ENCODE peak calls at places on chromosomes 7 and 10, in nine cellular contexts. B is upper lobe of right lung; S is CD4-positive, alpha-beta T cell; C is small intestine; D is neural progenitor cell; F is CD4-positive, CD25-positive, alpha-beta regulatory T cell; O is mammary epithelial cell; H is cardiac muscle cell; E is OCI-LY7. A is an unnamed sample.

GRCh38 chr10:52952391-52953079 is 180.0 kb upstream of the MBL2 start:
- DNase-seq in H (peak; percentile 39), O (no peak), E (no peak), D (no peak), F (no peak), B (no peak), S (no peak), C (no peak), A (no peak)

GRCh38 chr10:2341298-2341697 is 604.0 kb upstream of the ADARB2 start:
- DNase-seq in H (no peak), B (no peak), D (peak; percentile 29), S (no peak), O (no peak), E (no peak), F (no peak), C (no peak), A (no peak)

GRCh38 chr7:129801882-129802281 is 150.9 kb downstream of the UBE2H start:
- DNase-seq in S (no peak), C (peak; percentile 15), H (no peak), B (no peak), F (no peak), E (no peak), O (no peak), D (no peak), A (no peak)

GRCh38 chr7:2818653-2819052 is 25.5 kb downstream of the GNA12 start:
- DNase-seq in B (no peak), O (no peak), S (no peak), D (peak; percentile 27), H (no peak), C (no peak), E (no peak), F (no peak), A (no peak)

GRCh38 chr7:134368851-134369533 is 52.3 kb upstream of the SLC35B4 start:
- DNase-seq in S (no peak), C (peak; percentile 83), O (peak; percentile 74), H (peak; percentile 97), B (no peak), E (no peak), D (no peak), F (no peak), A (peak; percentile 48)

GRCh38 chr10:75292794-75293455 is 57.2 kb upstream of the COMTD1 start:
- DNase-seq in H (no peak), S (no peak), E (no peak), F (no peak), D (no peak), B (no peak), C (no peak), O (no peak), A (no peak)

GRCh38 chr10:58014436-58014835 is 253.3 kb downstream of the IPMK start:
- DNase-seq in B (no peak), E (no peak), O (no peak), C (no peak), H (no peak), D (no peak), F (no peak), S (no peak), A (no peak)

GRCh38 chr7:136513744-136514143 is 354.7 kb upstream of the CHRM2 start:
- DNase-seq in C (no peak), B (no peak), D (no peak), E (no peak), H (no peak), S (no peak), O (no peak), F (no peak), A (no peak)

GRCh38 chr7:115087437-115087836 is 165.5 kb downstream of the MDFIC start:
- DNase-seq in S (no peak), O (peak; percentile 50), E (no peak), B (no peak), H (peak; percentile 94), F (no peak), C (no peak), D (no peak), A (no peak)

GRCh38 chr7:121545418-121545817 is 149.3 kb upstream of the FAM3C start:
- DNase-seq in S (no peak), F (no peak), C (no peak), O (peak; percentile 61), B (no peak), H (no peak), D (no peak), E (no peak), A (no peak)
- H3K27ac ChIP-seq in S (no peak overlapping the region), F (no peak overlapping the region), C (no peak overlapping the region), O (peak overlapping the region; percentile 56), B (no peak overlapping the region), H (no peak overlapping the region), D (no peak overlapping the region), E (no peak overlapping the region), A (peak overlapping the region; percentile 78)

DNA sequence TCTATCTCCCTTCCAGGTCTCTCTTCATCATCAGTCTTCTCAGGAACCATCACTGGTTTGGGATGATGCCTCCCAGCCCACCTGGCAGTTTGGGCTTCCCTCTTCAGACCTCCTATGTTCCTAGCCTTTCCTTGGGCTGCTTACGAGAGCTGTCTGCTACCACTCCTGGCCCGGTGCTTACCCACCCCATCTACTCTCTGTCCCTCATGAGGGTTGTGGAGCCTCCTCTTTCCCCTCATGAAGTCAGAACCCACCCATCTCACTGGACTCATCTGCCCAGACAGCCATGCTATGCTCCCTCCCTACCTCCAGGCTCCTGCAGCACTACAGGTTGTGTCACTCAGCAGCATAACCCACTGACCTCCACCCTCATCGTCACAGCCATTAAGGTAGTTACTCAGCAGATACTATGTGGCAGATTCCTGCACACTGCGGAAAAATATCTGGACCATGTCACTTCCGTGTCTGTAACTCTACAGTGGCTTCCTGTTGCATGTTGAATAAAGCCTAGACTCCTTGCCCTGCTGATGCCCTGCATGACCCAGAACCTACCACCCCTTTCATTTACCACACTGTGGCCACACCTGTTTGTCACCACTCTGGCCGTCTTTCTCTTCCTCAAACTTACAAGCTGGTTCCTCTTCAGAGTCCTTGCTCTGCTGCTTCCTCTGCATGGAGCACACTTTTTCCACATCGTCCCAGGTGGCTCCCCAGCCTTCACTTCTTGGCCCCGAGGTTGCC is 2.0 kb downstream of the DBNL start:
- DNase-seq in C (no peak), H (no peak), F (no peak), D (no peak), E (peak; percentile 87), O (no peak), B (peak; percentile 42), S (peak; percentile 39), A (no peak)
- H3K27ac ChIP-seq in C (peak overlapping the region; percentile 22), H (no peak overlapping the region), F (peak overlapping the region; percentile 86), D (no peak overlapping the region), E (peak overlapping the region; percentile 80), O (no peak overlapping the region), B (peak overlapping the region; percentile 96), S (peak overlapping the region; percentile 89), A (no peak overlapping the region)

GRCh38 chr7:50379539-50379938 is 70.6 kb downstream of the FIGNL1 start:
- DNase-seq in C (no peak), E (no peak), S (no peak), D (no peak), H (no peak), F (no peak), B (no peak), O (no peak), A (no peak)
- H3K27ac ChIP-seq in C (no peak overlapping the region), E (no peak overlapping the region), S (peak overlapping the region; percentile 37), D (no peak overlapping the region), H (no peak overlapping the region), F (no peak overlapping the region), B (no peak overlapping the region), O (peak overlapping the region; percentile 29), A (no peak overlapping the region)

DNA sequence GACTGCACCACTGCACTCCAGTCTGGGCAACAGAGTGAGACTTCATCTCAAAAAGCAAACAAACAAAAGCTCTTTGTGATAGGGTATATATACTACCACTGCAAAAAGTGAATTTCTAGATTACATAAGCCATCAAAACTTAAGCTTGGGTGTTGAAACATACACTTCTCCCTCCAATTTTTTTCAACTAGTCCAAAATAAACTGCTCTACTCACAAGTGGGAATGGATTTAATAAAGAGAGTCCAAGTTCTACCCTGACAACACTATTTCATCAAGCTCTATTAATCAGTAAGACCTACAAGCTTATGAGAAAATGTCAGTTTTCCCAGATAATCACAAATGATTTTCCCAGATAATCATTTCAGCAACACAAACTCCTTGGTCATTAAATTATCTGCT is 82.7 kb downstream of the NT5C2 start:
- DNase-seq in E (no peak), S (no peak), O (no peak), B (no peak), C (no peak), D (no peak), H (no peak), F (no peak), A (no peak)
- H3K27ac ChIP-seq in E (no peak overlapping the region), S (no peak overlapping the region), O (no peak overlapping the region), B (peak overlapping the region; percentile 28), C (no peak overlapping the region), D (peak overlapping the region; percentile 57), H (peak overlapping the region; percentile 82), F (no peak overlapping the region), A (no peak overlapping the region)

DNA sequence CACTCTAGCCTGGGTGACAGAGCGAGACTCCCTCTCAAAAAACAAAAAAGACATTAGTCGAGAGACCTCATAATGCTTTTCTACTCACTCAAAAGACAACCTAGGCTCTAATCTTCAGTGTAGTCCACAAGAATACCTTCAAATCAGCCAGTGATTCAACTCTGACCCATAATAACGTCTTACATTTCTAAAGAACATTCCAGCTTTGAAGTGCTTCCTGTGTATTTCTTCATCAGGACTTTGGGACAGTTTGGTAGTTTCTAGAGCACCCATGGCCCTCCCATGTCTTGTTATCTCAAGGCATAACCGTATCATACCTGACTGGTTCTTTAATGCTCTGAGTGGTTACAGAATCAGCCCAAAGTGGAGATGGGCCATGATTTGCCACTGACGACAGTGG is 221.3 kb downstream of the SKIDA1 start:
- DNase-seq in H (peak; percentile 73), D (no peak), C (no peak), O (no peak), F (no peak), S (no peak), B (no peak), E (no peak), A (no peak)
- H3K27ac ChIP-seq in H (no peak overlapping the region), D (no peak overlapping the region), C (no peak overlapping the region), O (no peak overlapping the region), F (no peak overlapping the region), S (no peak overlapping the region), B (no peak overlapping the region), E (no peak overlapping the region), A (peak overlapping the region; percentile 11)

DNA sequence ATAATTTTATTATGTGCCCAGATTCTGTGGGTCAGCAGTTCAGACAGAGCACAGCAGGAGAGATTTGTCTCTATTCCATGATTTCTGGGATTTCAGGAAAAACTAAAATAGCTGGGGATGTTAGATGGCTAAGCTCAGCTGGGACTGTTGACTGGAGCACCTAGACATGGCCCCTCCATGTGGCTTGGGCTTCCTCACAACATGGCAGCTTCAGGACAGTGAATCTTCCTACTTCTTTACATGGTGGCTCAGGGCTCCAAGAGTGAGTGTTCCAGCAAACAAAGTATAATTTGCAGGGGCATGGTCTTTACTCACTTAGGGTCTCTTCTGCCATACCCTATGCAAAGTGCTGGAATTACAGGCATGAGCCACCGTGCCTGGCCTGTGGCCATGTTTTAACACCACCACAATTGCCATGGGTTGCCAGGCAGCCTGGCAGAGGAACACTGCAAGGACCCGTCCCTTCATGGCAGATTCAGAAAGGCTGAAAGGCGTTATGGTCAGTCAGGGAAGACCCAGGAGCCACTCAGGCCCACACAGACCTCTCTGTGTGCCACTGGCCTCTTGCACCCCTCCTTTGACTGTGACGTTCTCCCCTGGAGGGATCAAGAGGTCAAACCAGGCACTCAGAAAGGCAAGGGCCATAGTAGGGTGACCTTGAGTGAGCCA is 50.8 kb upstream of the ZMIZ1 start:
- DNase-seq in F (no peak), C (no peak), B (peak; percentile 18), O (no peak), H (no peak), E (no peak), D (no peak), S (no peak), A (no peak)
- H3K27ac ChIP-seq in F (no peak overlapping the region), C (no peak overlapping the region), B (no peak overlapping the region), O (peak overlapping the region; percentile 55), H (peak overlapping the region; percentile 84), E (no peak overlapping the region), D (no peak overlapping the region), S (no peak overlapping the region), A (peak overlapping the region; percentile 39)

A was measured in epithelial cell of prostate.